ENCODE peak calls at places on chromosomes 1 and 21, in six cellular contexts. Y is glutamatergic neuron, V is B cell, S is upper lobe of right lung, E is coronary artery, B is heart left ventricle. W is an unnamed sample.

GRCh38 chr1:207937204-207937603 is 26.3 kb upstream of the CD34 start:
- DNase-seq in Y (no peak), S (no peak), B (no peak), V (no peak), E (no peak), W (no peak)

GRCh38 chr1:45134468-45134873 is 71.9 kb downstream of the ZSWIM5 start:
- DNase-seq in V (no peak), E (no peak), S (no peak), Y (no peak), B (no peak), W (no peak)

GRCh38 chr1:32138965-32139364 is 31.1 kb downstream of the KPNA6 start:
- DNase-seq in E (no peak), Y (no peak), B (no peak), V (no peak), S (no peak), W (no peak)

GRCh38 chr1:46489638-46490602 is at the start of gene DMBX1:
- DNase-seq in Y (peak; percentile 57), S (peak; percentile 77), E (no peak), B (no peak), V (peak; percentile 78), W (no peak)

GRCh38 chr1:53412285-53413174 is 46.7 kb upstream of the DMRTB1 start:
- DNase-seq in S (no peak), E (no peak), Y (no peak), V (no peak), B (no peak), W (no peak)

GRCh38 chr1:237953238-237953637 is 62.5 kb upstream of the ZP4 start:
- DNase-seq in Y (no peak), V (no peak), B (no peak), S (no peak), E (no peak), W (no peak)

GRCh38 chr1:212072047-212072446 is 36.5 kb downstream of the DTL start:
- DNase-seq in S (no peak), Y (no peak), V (no peak), B (no peak), E (no peak), W (no peak)

GRCh38 chr1:232016636-232017035 is 390.0 kb downstream of the DISC1 start:
- DNase-seq in E (no peak), S (no peak), V (no peak), B (no peak), Y (no peak), W (no peak)

GRCh38 chr1:157961805-157962762 is 31.4 kb upstream of the KIRREL1 start:
- DNase-seq in Y (no peak), S (no peak), V (no peak), B (no peak), E (no peak), W (no peak)

GRCh38 chr1:11740258-11741192 is 4.6 kb downstream of the AGTRAP start:
- DNase-seq in E (no peak), S (no peak), B (no peak), Y (no peak), V (no peak), W (no peak)
- TF ChIP-seq CTCF in E (no peak), S (no peak), B (no peak), Y (no peak), V (no peak), W (no peak)

GRCh38 chr1:222654849-222655248 is 37.0 kb downstream of the MIA3 start:
- DNase-seq in B (peak; percentile 45), S (no peak), V (peak; percentile 53), E (no peak), Y (no peak), W (peak; percentile 41)
- TF ChIP-seq CTCF in B (no peak), S (no peak), V (peak; percentile 51), E (no peak), Y (no peak), W (no peak)

GRCh38 chr21:44994016-44994365 is 54.2 kb downstream of the SLX9 start:
- DNase-seq in Y (peak; percentile 34), B (peak; percentile 67), V (no peak), E (no peak), S (no peak), W (no peak)

GRCh38 chr21:44996096-44996495 is 56.3 kb downstream of the SLX9 start:
- DNase-seq in B (no peak), E (no peak), S (no peak), Y (peak; percentile 17), V (no peak), W (no peak)

GRCh38 chr21:44993321-44994015 is 53.6 kb downstream of the SLX9 start:
- DNase-seq in Y (peak; percentile 24), V (no peak), S (no peak), B (no peak), E (no peak), W (no peak)

GRCh38 chr21:44995257-44995941 is 55.6 kb downstream of the SLX9 start:
- DNase-seq in B (no peak), V (no peak), E (no peak), Y (peak; percentile 18), S (no peak), W (no peak)

DNA sequence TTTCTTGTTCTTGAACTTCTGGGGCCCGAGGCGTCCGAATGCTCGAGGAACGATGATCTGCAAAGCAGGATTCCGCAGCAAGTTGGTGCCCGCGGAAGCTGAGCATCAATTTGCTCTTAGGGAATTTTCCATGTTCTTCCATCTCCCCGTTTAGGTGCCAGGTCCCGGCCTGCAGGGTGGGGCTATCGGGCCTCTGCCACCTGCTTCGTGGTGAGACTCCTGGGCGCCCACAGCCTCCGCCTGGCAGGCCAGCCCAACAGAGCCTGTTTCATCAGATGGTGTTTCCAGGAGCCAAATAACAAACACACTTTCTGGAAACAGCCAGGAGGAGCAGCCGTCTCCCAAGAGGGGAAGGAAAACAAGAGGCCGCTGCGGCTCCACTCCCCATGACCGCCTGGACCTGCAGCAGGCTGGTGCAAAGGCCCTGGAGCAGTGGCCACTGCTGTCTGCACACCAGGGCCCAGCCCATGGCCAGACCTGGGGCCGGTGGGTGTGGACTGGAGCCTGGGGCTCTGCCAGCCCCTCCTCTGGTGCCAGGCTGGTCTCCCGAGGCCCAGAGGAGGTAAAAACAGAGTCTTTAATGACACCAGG is 54.8 kb downstream of the SLX9 start:
- DNase-seq in E (no peak), V (no peak), Y (peak; percentile 29), S (no peak), B (no peak), W (no peak)
- TF ChIP-seq CTCF in E (no peak), V (no peak), Y (no peak), S (no peak), B (no peak), W (no peak)

GRCh38 chr1:5597991-5598823 is 394.0 kb downstream of the NPHP4 start:
- DNase-seq in E (no peak), S (no peak), Y (no peak), V (no peak), B (no peak), W (no peak)
- TF ChIP-seq CTCF in E (no peak), S (no peak), Y (no peak), V (no peak), B (no peak), W (no peak)

GRCh38 chr1:112296908-112297307 is 99.1 kb upstream of the CTTNBP2NL start:
- DNase-seq in B (no peak), S (no peak), E (no peak), V (no peak), Y (no peak), W (no peak)

GRCh38 chr1:112304151-112304550 is 91.9 kb upstream of the CTTNBP2NL start:
- DNase-seq in S (no peak), B (no peak), V (no peak), Y (no peak), E (no peak), W (no peak)

GRCh38 chr1:112297536-112297935 is 98.5 kb upstream of the CTTNBP2NL start:
- DNase-seq in B (no peak), S (no peak), V (no peak), E (no peak), Y (no peak), W (no peak)

DNA sequence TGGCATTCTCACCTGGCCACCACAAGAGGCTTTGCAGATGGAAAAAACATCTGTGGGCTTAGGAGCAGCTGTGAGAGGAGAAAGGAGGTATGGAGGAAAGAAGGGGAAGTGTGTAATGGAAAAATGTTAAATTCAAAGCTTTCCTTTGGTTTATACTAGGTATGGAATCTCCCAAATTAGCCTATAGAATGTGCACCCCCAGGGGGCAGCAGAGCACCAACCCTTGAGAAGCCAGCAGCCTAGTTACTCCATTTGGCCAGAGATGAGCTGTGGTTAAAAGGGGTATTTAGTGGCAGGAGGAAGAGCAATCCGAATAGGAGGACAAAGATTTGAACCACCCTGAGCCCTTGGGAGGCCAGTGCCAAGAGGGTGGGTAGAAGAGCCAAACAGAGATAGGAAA is 97.5 kb upstream of the CTTNBP2NL start:
- DNase-seq in Y (peak; percentile 72), B (peak; percentile 16), S (peak; percentile 70), E (no peak), V (no peak), W (no peak)
- TF ChIP-seq CTCF in Y (peak; percentile 58), B (no peak), S (peak; percentile 59), E (no peak), V (no peak), W (no peak)

GRCh38 chr1:40252601-40253000 is 4.9 kb downstream of the TMCO2 start:
- DNase-seq in V (no peak), B (no peak), E (no peak), S (no peak), Y (no peak), W (no peak)
- TF ChIP-seq CTCF in V (no peak), B (no peak), E (no peak), S (no peak), Y (no peak), W (no peak)

DNA sequence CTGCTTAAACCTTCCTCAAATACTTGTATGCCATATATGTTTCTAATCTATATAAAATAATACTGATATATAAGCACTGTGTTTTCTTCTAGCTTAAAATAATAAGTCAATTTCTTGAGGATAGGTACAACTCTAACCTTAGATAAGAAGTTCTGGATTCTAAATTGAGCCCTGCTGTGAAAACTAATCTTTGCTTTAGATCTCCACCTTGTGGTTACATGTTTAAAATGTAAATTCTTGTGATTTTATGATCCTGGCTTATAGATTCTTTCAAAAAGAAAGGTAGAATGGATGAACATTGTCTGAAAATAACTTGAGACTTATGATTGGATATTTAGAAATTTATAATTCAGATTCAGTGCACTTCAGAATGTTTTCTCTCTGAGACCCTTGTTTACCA is 38.9 kb upstream of the HMCN1 start:
- DNase-seq in V (no peak), S (no peak), Y (no peak), E (no peak), B (no peak), W (no peak)
- TF ChIP-seq CTCF in V (peak; percentile 60), S (peak; percentile 10), Y (no peak), E (no peak), B (no peak), W (no peak)

W was measured in natural killer cell.